ENCODE peak calls at places on chromosomes 6 and 20, in five cellular contexts. X is GM12878, O is HCT116, Y is H1, H is SK-N-SH. K is an unnamed sample.

GRCh38 chr20:2859330-2860121 is 13.8 kb upstream of the PTPRA start:
- DNase-seq in X (no peak), O (no peak), Y (no peak), H (no peak), K (no peak)

GRCh38 chr6:282867-283416 is 9.3 kb upstream of the DUSP22 start:
- DNase-seq in X (no peak), O (no peak), Y (no peak), H (no peak), K (no peak)

GRCh38 chr6:45736134-45736533 is 279.5 kb downstream of the CLIC5 start:
- DNase-seq in X (no peak), O (no peak), Y (no peak), H (no peak), K (no peak)

GRCh38 chr20:45061244-45061643 is 39.7 kb downstream of the KCNS1 start:
- DNase-seq in X (no peak), O (peak; percentile 26), Y (no peak), H (no peak), K (no peak)

GRCh38 chr6:51473996-51474975 is 613.1 kb downstream of the PKHD1 start:
- DNase-seq in X (no peak), O (no peak), Y (no peak), H (no peak), K (peak; percentile 28)

GRCh38 chr20:17841751-17842191 is 126.8 kb downstream of the SNX5 start:
- DNase-seq in X (no peak), O (no peak), Y (no peak), H (no peak), K (no peak)

GRCh38 chr6:36196049-36196879 is at the start of gene BRPF3:
- DNase-seq in X (no peak), O (no peak), Y (no peak), H (peak; percentile 94), K (peak; percentile 85)

GRCh38 chr20:14336667-14337066 is 745 bp downstream of the FLRT3 start:
- DNase-seq in X (no peak), O (no peak), Y (no peak), H (no peak), K (no peak)

GRCh38 chr6:30942338-30943060 is 1.7 kb downstream of the MUCL3 start:
- DNase-seq in X (no peak), O (peak; percentile 83), Y (peak; percentile 83), H (peak; percentile 41), K (peak; percentile 73)

GRCh38 chr6:119129968-119130484 is 51.6 kb upstream of the FAM184A start:
- DNase-seq in X (no peak), O (peak; percentile 74), Y (no peak), H (peak; percentile 55), K (no peak)

GRCh38 chr6:27053738-27054137 is 193.8 kb upstream of the PRSS16 start:
- DNase-seq in X (peak; percentile 38), O (no peak), Y (no peak), H (no peak), K (peak; percentile 18)

GRCh38 chr20:38307371-38308046 is 3.6 kb downstream of the BPI start:
- DNase-seq in X (no peak), O (no peak), Y (no peak), H (no peak), K (no peak)

GRCh38 chr6:137977814-137978213 is 110.8 kb downstream of the TNFAIP3 start:
- DNase-seq in X (no peak), O (no peak), Y (no peak), H (no peak), K (no peak)

GRCh38 chr6:137976430-137976829 is 109.4 kb downstream of the TNFAIP3 start:
- DNase-seq in X (no peak), O (no peak), Y (no peak), H (no peak), K (no peak)

GRCh38 chr6:137977206-137977605 is 110.1 kb downstream of the TNFAIP3 start:
- DNase-seq in X (no peak), O (no peak), Y (no peak), H (no peak), K (no peak)

GRCh38 chr6:137973201-137973600 is 106.1 kb downstream of the TNFAIP3 start:
- DNase-seq in X (no peak), O (no peak), Y (no peak), H (no peak), K (no peak)

DNA sequence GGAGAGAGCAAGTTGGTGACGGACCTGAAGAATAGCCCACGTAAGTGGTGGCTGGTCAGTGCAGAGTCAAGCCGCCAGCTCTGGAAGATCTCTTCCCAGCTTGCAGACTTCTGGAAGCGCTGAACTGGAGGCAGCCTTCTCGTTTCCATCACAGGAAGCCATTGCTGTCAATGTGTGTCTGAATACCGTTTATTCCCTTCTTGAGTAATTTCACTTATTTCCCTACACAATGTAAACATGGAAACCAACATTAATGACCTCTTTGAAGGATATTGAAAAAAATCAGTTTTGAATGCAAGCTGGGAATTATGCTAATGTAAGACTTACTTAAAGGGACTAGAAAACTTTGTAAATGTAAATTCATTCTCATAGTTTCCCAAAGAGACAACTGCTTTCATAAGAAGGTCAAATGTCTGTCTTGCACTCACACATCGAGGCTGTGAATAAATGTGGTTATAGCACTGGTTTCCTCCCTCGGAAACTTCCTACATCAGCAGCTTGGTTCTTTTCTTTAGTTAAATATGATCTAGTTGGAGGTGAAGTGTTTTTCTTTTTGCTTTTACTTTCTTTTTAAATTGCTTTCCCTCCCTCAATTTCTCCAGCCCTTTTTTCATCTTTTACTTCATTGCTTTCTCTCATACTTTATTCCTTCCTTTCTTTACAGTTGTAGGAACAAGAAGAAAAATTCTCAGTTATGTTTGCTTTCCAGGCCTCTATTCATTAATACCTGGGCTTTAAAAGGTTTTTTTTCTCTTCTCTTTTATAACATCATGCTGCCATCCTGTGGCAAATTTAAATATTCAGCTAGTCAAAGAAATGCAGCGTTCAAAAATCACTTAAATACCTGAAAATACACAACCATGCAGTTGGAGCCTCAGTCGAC is 108.2 kb downstream of the TNFAIP3 start:
- DNase-seq in X (peak; percentile 53), O (peak; percentile 7), Y (no peak), H (no peak), K (peak; percentile 16)
- TF ChIP-seq JUND in X (no peak), O (no peak), Y (no peak), H (no peak), K (no peak)

GRCh38 chr6:142887534-142887933 is 57.4 kb downstream of the HIVEP2 start:
- DNase-seq in X (no peak), O (no peak), Y (no peak), H (no peak), K (no peak)

GRCh38 chr6:142888461-142888860 is 56.5 kb downstream of the HIVEP2 start:
- DNase-seq in X (no peak), O (no peak), Y (no peak), H (no peak), K (no peak)

GRCh38 chr6:142885182-142885867 is 59.7 kb downstream of the HIVEP2 start:
- DNase-seq in X (peak; percentile 89), O (peak; percentile 94), Y (peak; percentile 61), H (no peak), K (no peak)

GRCh38 chr6:142884214-142885035 is 60.6 kb downstream of the HIVEP2 start:
- DNase-seq in X (no peak), O (no peak), Y (no peak), H (no peak), K (no peak)

GRCh38 chr6:142886431-142887170 is 58.4 kb downstream of the HIVEP2 start:
- DNase-seq in X (peak; percentile 86), O (no peak), Y (no peak), H (no peak), K (no peak)
- TF ChIP-seq JUND in X (no peak), O (no peak), Y (no peak), H (no peak), K (no peak)

GRCh38 chr20:12255571-12255970 is 337.9 kb downstream of the BTBD3 start:
- DNase-seq in X (no peak), O (no peak), Y (no peak), H (no peak), K (no peak)
- TF ChIP-seq JUND in X (no peak), O (no peak), Y (no peak), H (no peak), K (no peak)

DNA sequence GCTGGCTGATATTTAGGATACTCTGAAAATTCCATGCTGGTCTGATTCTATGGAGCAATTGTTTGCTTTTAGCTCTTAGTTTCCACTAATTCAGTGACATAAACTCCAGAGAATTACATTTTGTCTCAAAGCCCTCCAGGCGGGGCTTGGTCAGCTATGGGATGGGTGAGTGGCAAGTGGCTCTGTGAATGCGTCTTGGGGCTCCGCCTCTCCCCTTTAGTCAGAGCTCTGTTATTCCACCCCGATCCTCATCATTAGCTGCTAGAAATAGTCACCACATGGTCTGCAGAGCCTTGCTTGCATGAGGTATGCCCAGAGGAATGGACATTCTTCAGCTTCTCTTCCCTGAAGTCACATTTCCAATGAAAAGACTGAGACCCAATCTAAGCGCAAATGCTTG is 540.6 kb downstream of the QKI start:
- DNase-seq in X (no peak), O (no peak), Y (no peak), H (no peak), K (no peak)
- TF ChIP-seq JUND in X (no peak), O (no peak), Y (no peak), H (no peak), K (no peak)